ENCODE peak calls at places on chromosomes 11 and 22, in eight cellular contexts. P is stimulated activated CD4-positive, alpha-beta T cell treated with anti-CD3 and anti-CD28 coated beads, Interleukin-12 subunit alpha, Interleukin-12 subunit beta, amount 100 ng/mL, for 48 hours; A is SW480; H is NCI-H187; K is activated CD8-positive, alpha-beta T cell treated with anti-CD3 and anti-CD28 coated beads for 36 hours; X is NCI-H446 treated with DMSO at 0.1 percent for 48 hours; C is activated naive CD4-positive, alpha-beta T cell; D is left lung. B is an unnamed sample.
A peak's percentile ranks its signal among the peaks of the same experiment; 100 is the strongest.

GRCh38 chr22:20922141-20922751 is 5.0 kb downstream of the CRKL start:
- DNase-seq in X (no peak), K (no peak), C (no peak), A (no peak), P (no peak), H (no peak), D (no peak), B (no peak)

GRCh38 chr22:25021976-25022711 is 69.6 kb downstream of the KIAA1671 start:
- DNase-seq in A (no peak), H (no peak), D (no peak), P (no peak), C (no peak), K (no peak), X (no peak), B (no peak)

GRCh38 chr11:72353861-72354260 is 80.5 kb downstream of the CLPB start:
- DNase-seq in C (no peak), K (no peak), A (peak; percentile 22), X (no peak), P (no peak), D (no peak), H (no peak), B (peak; percentile 38)

GRCh38 chr11:76658231-76658630 is 12.3 kb downstream of the LRRC32 start:
- DNase-seq in X (no peak), P (no peak), H (no peak), C (no peak), A (no peak), D (no peak), K (no peak), B (no peak)

GRCh38 chr11:11978792-11979486 is 29.5 kb downstream of the DKK3 start:
- DNase-seq in P (no peak), A (peak; percentile 25), H (no peak), X (peak; percentile 90), C (no peak), K (no peak), D (no peak), B (no peak)

GRCh38 chr11:118438314-118438931 is 2.1 kb downstream of the KMT2A start:
- DNase-seq in C (peak; percentile 8), A (peak; percentile 17), P (no peak), H (no peak), D (no peak), X (peak; percentile 27), K (peak; percentile 67), B (peak; percentile 26)

GRCh38 chr11:44564653-44565007 is 833 bp upstream of the CD82 start:
- DNase-seq in A (peak; percentile 77), H (no peak), X (peak; percentile 79), D (peak; percentile 90), P (no peak), C (no peak), K (no peak), B (peak; percentile 51)

GRCh38 chr22:37492428-37493344 is 6.5 kb upstream of the MFNG start:
- DNase-seq in D (no peak), H (no peak), C (no peak), P (peak; percentile 39), A (no peak), K (peak; percentile 81), X (no peak), B (peak; percentile 52)

GRCh38 chr11:71129624-71130023 is 122.8 kb downstream of the SHANK2 start:
- DNase-seq in X (no peak), H (no peak), K (no peak), P (no peak), A (peak; percentile 42), D (no peak), C (no peak), B (no peak)

GRCh38 chr11:73141031-73141308 is 1.1 kb downstream of the FCHSD2 start:
- DNase-seq in H (no peak), K (peak; percentile 59), C (no peak), A (peak; percentile 21), P (no peak), D (peak; percentile 84), X (no peak), B (peak; percentile 12)

GRCh38 chr11:31477528-31478255 is 31.7 kb downstream of the IMMP1L start:
- DNase-seq in H (no peak), P (no peak), K (no peak), A (no peak), X (no peak), C (no peak), D (no peak), B (no peak)

GRCh38 chr22:46619830-46620501 is at the start of gene GRAMD4:
- DNase-seq in P (no peak), X (no peak), H (no peak), C (no peak), A (no peak), D (peak; percentile 83), K (no peak), B (no peak)

GRCh38 chr22:25833676-25834075 is 91.7 kb downstream of the MYO18B start:
- DNase-seq in X (no peak), D (no peak), H (no peak), A (no peak), P (no peak), C (no peak), K (no peak), B (no peak)

GRCh38 chr11:107183963-107184362 is 165.7 kb upstream of the GUCY1A2 start:
- DNase-seq in A (no peak), H (no peak), C (no peak), K (no peak), D (no peak), X (no peak), P (no peak), B (no peak)

GRCh38 chr11:25734592-25735211 is 597.2 kb upstream of the ANO3 start:
- DNase-seq in K (no peak), C (no peak), H (no peak), A (peak; percentile 2), D (no peak), X (no peak), P (no peak), B (peak; percentile 7)

GRCh38 chr11:94740975-94741707 is 27.0 kb upstream of the AMOTL1 start:
- DNase-seq in X (peak; percentile 65), H (no peak), K (peak; percentile 5), D (peak; percentile 67), A (peak; percentile 34), P (no peak), C (no peak), B (peak; percentile 20)

B was measured in Calu3.